ENCODE peak calls at places on chromosome 9, in ten cellular contexts. I is foreskin fibroblast, C is GM06990, J is IMR-90, T is mammary epithelial cell, A is endothelial cell of umbilical vein, U is upper lobe of right lung, V is AG04450, N is PC-3, R is AG04449. L is an unnamed sample.
A peak's percentile ranks its signal among the peaks of the same experiment; 100 is the strongest.

GRCh38 chr9:84339951-84340350 is 607 bp downstream of the SLC28A3 start:
- DNase-seq in V (no peak), U (no peak), I (no peak), J (no peak), A (no peak), R (no peak), C (no peak), N (no peak), T (peak; percentile 81), L (peak; percentile 26)

GRCh38 chr9:35904338-35904737 is 1.7 kb upstream of the HRCT1 start:
- DNase-seq in J (no peak), C (no peak), R (no peak), V (no peak), A (no peak), I (no peak), N (no peak), T (no peak), U (no peak), L (no peak)

GRCh38 chr9:10700266-10700665 is 87.5 kb upstream of the PTPRD start:
- DNase-seq in N (no peak), T (no peak), R (no peak), A (no peak), C (no peak), U (no peak), V (no peak), I (no peak), J (no peak), L (no peak)

GRCh38 chr9:7186175-7186574 is 428.4 kb downstream of the KDM4C start:
- DNase-seq in V (no peak), R (no peak), J (peak; percentile 37), I (no peak), T (peak; percentile 21), C (no peak), A (peak; percentile 22), U (no peak), N (peak; percentile 49), L (peak; percentile 52)

GRCh38 chr9:76027426-76027825 is 137.0 kb downstream of the PCSK5 start:
- DNase-seq in C (no peak), A (no peak), J (peak; percentile 16), T (peak; percentile 42), U (no peak), V (no peak), I (no peak), N (no peak), R (no peak), L (no peak)

GRCh38 chr9:16912197-16912596 is 41.7 kb upstream of the BNC2 start:
- DNase-seq in A (peak; percentile 9), T (no peak), I (no peak), V (no peak), C (no peak), U (no peak), J (no peak), N (no peak), R (no peak), L (peak; percentile 29)

GRCh38 chr9:109945571-109945970 is 165.6 kb downstream of the PALM2AKAP2 start:
- DNase-seq in A (no peak), R (no peak), V (no peak), U (no peak), I (no peak), J (peak; percentile 44), C (no peak), T (no peak), N (no peak), L (no peak)

GRCh38 chr9:124284940-124285441 is 27.2 kb downstream of the NEK6 start:
- DNase-seq in U (no peak), R (no peak), C (no peak), N (no peak), J (peak; percentile 50), V (no peak), I (no peak), A (no peak), T (no peak), L (peak; percentile 62)

GRCh38 chr9:5112109-5112592 is 73.3 kb downstream of the INSL6 start:
- DNase-seq in A (no peak), V (no peak), J (no peak), N (no peak), I (no peak), R (no peak), U (peak; percentile 53), T (no peak), C (peak; percentile 4), L (no peak)

GRCh38 chr9:21413089-21414023 is 4.4 kb downstream of the IFNA8 start:
- DNase-seq in T (no peak), A (no peak), J (no peak), C (no peak), V (no peak), N (no peak), U (no peak), R (no peak), I (no peak), L (no peak)
- TF ChIP-seq CTCF in T (no peak), A (peak; percentile 25), J (peak; percentile 16), C (peak; percentile 51), V (peak; percentile 35), N (peak; percentile 12), U (peak; percentile 32), R (peak; percentile 3), I (peak; percentile 27), L (peak; percentile 33)

DNA sequence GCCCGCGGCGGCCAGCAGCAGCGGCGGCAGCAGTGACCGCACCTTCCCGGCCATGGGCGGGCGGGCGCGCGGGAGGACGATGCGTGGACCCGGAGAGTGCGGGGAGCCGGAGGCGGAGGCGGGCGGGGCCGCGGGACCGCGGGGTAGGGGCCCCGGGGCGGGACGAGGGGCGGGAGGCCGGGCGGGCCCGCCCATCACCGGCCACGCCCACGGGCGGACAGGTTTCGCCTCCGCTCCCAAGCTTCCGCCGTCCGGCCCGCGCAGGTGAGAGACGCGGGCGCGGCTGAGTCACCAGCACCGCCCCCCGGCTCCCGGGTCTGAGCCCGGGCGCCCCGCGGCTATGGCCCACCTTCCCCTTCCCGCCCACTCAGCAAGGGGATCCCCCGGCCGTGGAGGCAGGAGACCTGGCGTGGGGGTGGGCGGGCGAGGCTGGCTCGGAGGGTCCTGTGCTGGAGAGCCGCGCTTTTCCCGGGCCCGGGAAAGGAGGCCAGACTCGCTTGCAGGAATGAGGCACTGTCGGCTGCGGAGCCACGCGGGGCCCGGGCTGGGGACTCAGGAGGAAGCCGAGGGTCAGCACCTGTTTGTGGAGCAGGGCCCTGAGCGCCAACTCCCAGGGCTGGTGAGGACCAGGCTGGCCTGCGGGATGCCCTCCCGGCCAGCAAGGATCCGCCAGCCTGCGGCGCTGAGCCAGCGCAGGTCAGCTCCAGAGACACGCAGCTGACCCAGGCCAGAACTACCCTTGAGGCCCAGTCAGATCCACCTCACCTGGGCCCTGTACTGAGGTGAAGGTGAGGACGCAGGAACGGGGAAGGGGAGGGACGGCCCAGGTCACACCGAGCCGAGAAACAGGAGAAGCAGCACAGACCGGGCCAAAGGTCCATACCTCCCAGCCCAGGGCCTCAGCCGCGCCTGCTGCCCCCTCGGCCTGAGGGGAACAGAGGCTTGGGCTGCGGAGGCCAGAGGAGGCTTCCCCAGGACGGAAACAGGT is at the start of gene ENTPD2:
- DNase-seq in I (no peak), T (peak; percentile 73), R (no peak), N (peak; percentile 79), J (no peak), V (no peak), C (no peak), A (no peak), U (peak; percentile 85), L (no peak)
- H3K4me3 ChIP-seq in I (no peak within 1 kb of the TSS), T (peak within 1 kb of the TSS; percentile 69), R (no peak within 1 kb of the TSS), N (peak within 1 kb of the TSS; percentile 67), J (no peak within 1 kb of the TSS), V (no peak within 1 kb of the TSS), C (no peak within 1 kb of the TSS), A (no peak within 1 kb of the TSS), U (peak within 1 kb of the TSS; percentile 36), L (no peak within 1 kb of the TSS)

GRCh38 chr9:133854785-133855184 is 116.6 kb upstream of the SARDH start:
- DNase-seq in A (no peak), J (no peak), I (no peak), T (no peak), N (no peak), U (no peak), C (no peak), R (no peak), V (no peak), L (no peak)

GRCh38 chr9:133857639-133858038 is 119.5 kb upstream of the SARDH start:
- DNase-seq in R (no peak), V (no peak), C (no peak), U (no peak), A (no peak), N (no peak), I (no peak), T (no peak), J (no peak), L (no peak)

GRCh38 chr9:133854048-133854447 is 115.9 kb upstream of the SARDH start:
- DNase-seq in V (no peak), N (no peak), J (no peak), U (no peak), I (no peak), A (no peak), C (no peak), T (no peak), R (no peak), L (no peak)

GRCh38 chr9:133856798-133857197 is 118.6 kb upstream of the SARDH start:
- DNase-seq in I (no peak), A (no peak), V (no peak), N (no peak), R (no peak), C (no peak), J (no peak), T (no peak), U (no peak), L (no peak)

GRCh38 chr9:133855802-133856592 is 117.8 kb upstream of the SARDH start:
- DNase-seq in U (peak; percentile 74), V (no peak), N (no peak), A (peak; percentile 89), J (peak; percentile 87), T (no peak), I (peak; percentile 38), R (no peak), C (no peak), L (peak; percentile 90)
- TF ChIP-seq CTCF in U (no peak), V (no peak), N (no peak), A (no peak), J (no peak), T (no peak), I (no peak), R (no peak), C (no peak), L (no peak)

GRCh38 chr9:108443741-108444140 is 412.0 kb downstream of the ACTL7B start:
- DNase-seq in A (peak; percentile 66), R (peak; percentile 19), I (peak; percentile 60), J (peak; percentile 71), T (peak; percentile 48), V (peak; percentile 18), C (no peak), N (peak; percentile 81), U (no peak), L (peak; percentile 83)

GRCh38 chr9:108444400-108445358 is 411.1 kb downstream of the ACTL7B start:
- DNase-seq in C (no peak), R (peak; percentile 82), N (peak; percentile 91), T (peak; percentile 91), U (no peak), A (peak; percentile 89), I (peak; percentile 95), J (peak; percentile 96), V (peak; percentile 86), L (peak; percentile 97)

GRCh38 chr9:108443278-108443633 is 412.5 kb downstream of the ACTL7B start:
- DNase-seq in V (peak; percentile 20), I (peak; percentile 44), N (no peak), U (no peak), T (peak; percentile 27), R (no peak), C (no peak), A (no peak), J (peak; percentile 31), L (no peak)

GRCh38 chr9:108441251-108441650 is 414.5 kb downstream of the ACTL7B start:
- DNase-seq in A (no peak), U (no peak), C (no peak), J (no peak), T (no peak), R (no peak), I (no peak), V (no peak), N (no peak), L (no peak)

GRCh38 chr9:108442604-108443277 is 413.0 kb downstream of the ACTL7B start:
- DNase-seq in V (peak; percentile 21), N (no peak), C (no peak), R (no peak), J (peak; percentile 17), I (no peak), A (no peak), U (no peak), T (no peak), L (no peak)
- H3K4me3 ChIP-seq in V (no peak overlapping the region), N (no peak overlapping the region), C (no peak overlapping the region), R (no peak overlapping the region), J (no peak overlapping the region), I (no peak overlapping the region), A (no peak overlapping the region), U (no peak overlapping the region), T (no peak overlapping the region), L (no peak overlapping the region)